ENCODE peak calls at places on chromosome 9, in five cellular contexts. P, M, O, J and S are unnamed samples.

GRCh38 chr9:93053781-93054331 is 4.6 kb upstream of the SUSD3 start:
- DNase-seq in O (no peak), P (no peak), J (no peak), M (no peak), S (no peak)

GRCh38 chr9:20242767-20243166 is 379.5 kb downstream of the MLLT3 start:
- DNase-seq in O (no peak), J (no peak), P (no peak), M (no peak), S (no peak)

GRCh38 chr9:137083418-137084004 is 3.3 kb upstream of the MAN1B1 start:
- DNase-seq in P (peak), O (peak), J (no peak), M (peak), S (peak)

GRCh38 chr9:22119537-22120167 is 110.5 kb upstream of the CDKN2B start:
- DNase-seq in P (peak), J (no peak), O (no peak), M (no peak), S (no peak)

GRCh38 chr9:116564266-116564793 is 122.8 kb upstream of the TRIM32 start:
- DNase-seq in J (no peak), O (no peak), P (no peak), M (no peak), S (no peak)

GRCh38 chr9:112569186-112569585 is 82.6 kb downstream of the KIAA1958 start:
- DNase-seq in O (no peak), M (peak), P (peak), J (no peak), S (peak)

GRCh38 chr9:2029666-2030170 is 14.6 kb downstream of the SMARCA2 start:
- DNase-seq in J (no peak), M (no peak), O (no peak), P (no peak), S (no peak)

GRCh38 chr9:93128715-93129224 is 5.3 kb downstream of the NINJ1 start:
- DNase-seq in M (no peak), P (no peak), J (no peak), O (no peak), S (no peak)

GRCh38 chr9:131833906-131834305 is 94.0 kb upstream of the RAPGEF1 start:
- DNase-seq in O (no peak), J (no peak), P (no peak), M (no peak), S (no peak)

GRCh38 chr9:135320331-135320730 is 159.3 kb upstream of the PPP1R26 start:
- DNase-seq in P (no peak), M (no peak), J (no peak), O (no peak), S (no peak)

GRCh38 chr9:90958328-90958727 is 156.7 kb downstream of the SYK start:
- DNase-seq in O (no peak), M (no peak), J (no peak), P (no peak), S (no peak)

GRCh38 chr9:91657501-91657900 is 233.9 kb upstream of the NFIL3 start:
- DNase-seq in M (no peak), J (no peak), P (no peak), O (no peak), S (no peak)

GRCh38 chr9:110261631-110262030 is 5.3 kb upstream of the TXN start:
- DNase-seq in O (no peak), J (no peak), M (no peak), P (peak), S (no peak)

GRCh38 chr9:110429453-110429852 is 91.8 kb upstream of the TXNDC8 start:
- DNase-seq in O (no peak), J (no peak), M (no peak), P (no peak), S (no peak)

GRCh38 chr9:36997414-36997813 is 36.7 kb downstream of the PAX5 start:
- DNase-seq in O (no peak), P (peak), M (no peak), J (no peak), S (no peak)

GRCh38 chr9:130658893-130659698 is 5.3 kb upstream of the PRDM12 start:
- DNase-seq in P (no peak), M (no peak), J (no peak), O (no peak), S (no peak)

GRCh38 chr9:88312070-88312469 is 76.2 kb upstream of the SPIN1 start:
- DNase-seq in J (no peak), O (no peak), P (no peak), M (no peak), S (no peak)

GRCh38 chr9:121246821-121247511 is 21.0 kb upstream of the GSN start:
- DNase-seq in P (peak), J (no peak), O (peak), M (no peak), S (peak)

GRCh38 chr9:14768561-14769234 is 46.2 kb upstream of the CER1 start:
- DNase-seq in M (peak), O (peak), P (peak), J (no peak), S (no peak)